ENCODE peak calls at places on chromosome 13, in four cellular contexts. E is midbrain; N is WTC11; O is stimulated activated CD8-positive, alpha-beta memory T cell treated with anti-CD3 and anti-CD28 coated beads, Interleukin-2, amount 100 ng/mL, for 48 hours. H is an unnamed sample.

GRCh38 chr13:99990045-99990977 is 8.7 kb downstream of the ZIC2 start:
- DNase-seq in N (peak), E (no peak), O (no peak), H (no peak)

GRCh38 chr13:99379856-99380255 is 72.7 kb upstream of the GPR183 start:
- DNase-seq in E (no peak), N (no peak), O (no peak), H (no peak)

GRCh38 chr13:23570931-23571330 is 719 bp downstream of the TNFRSF19 start:
- DNase-seq in E (no peak), N (no peak), O (no peak), H (no peak)

GRCh38 chr13:66835040-66835628 is 395.0 kb downstream of the PCDH9 start:
- DNase-seq in N (peak), E (peak), O (no peak), H (no peak)

GRCh38 chr13:113026391-113026910 is 57.4 kb downstream of the MCF2L start:
- DNase-seq in E (no peak), O (no peak), N (no peak), H (no peak)

GRCh38 chr13:21694831-21695230 is 24.0 kb downstream of the FGF9 start:
- DNase-seq in O (no peak), N (no peak), E (no peak), H (no peak)

GRCh38 chr13:44244288-44244687 is 129.3 kb upstream of the SERP2 start:
- DNase-seq in E (peak), O (no peak), N (no peak), H (no peak)

GRCh38 chr13:100392709-100393630 is 195.6 kb downstream of the GGACT start:
- DNase-seq in E (no peak), N (no peak), O (peak), H (peak)

GRCh38 chr13:112963641-112964040 is 5.4 kb upstream of the MCF2L start:
- DNase-seq in E (no peak), N (no peak), O (no peak), H (no peak)

GRCh38 chr13:36154567-36155231 is 23.5 kb upstream of the DCLK1 start:
- DNase-seq in N (peak), O (no peak), E (peak), H (no peak)

GRCh38 chr13:62250501-62251175 is 835.0 kb upstream of the PCDH20 start:
- DNase-seq in E (no peak), N (no peak), O (no peak), H (no peak)

GRCh38 chr13:105799155-105799554 is 736.3 kb downstream of the EFNB2 start:
- DNase-seq in N (no peak), E (no peak), O (no peak), H (no peak)

GRCh38 chr13:55727683-55728082 is 1413.0 kb upstream of the PRR20A start:
- DNase-seq in E (no peak), N (no peak), O (no peak), H (no peak)

GRCh38 chr13:23509781-23510543 is 60.2 kb upstream of the TNFRSF19 start:
- DNase-seq in E (no peak), O (no peak), N (no peak), H (no peak)

GRCh38 chr13:39737047-39737446 is 81.6 kb downstream of the COG6 start:
- DNase-seq in O (no peak), E (no peak), N (no peak), H (peak)

GRCh38 chr13:44218501-44219240 is 155.0 kb upstream of the SERP2 start:
- DNase-seq in N (no peak), E (peak), O (no peak), H (no peak)

GRCh38 chr13:50152655-50153309 is 137.5 kb downstream of the KCNRG start:
- DNase-seq in O (no peak), N (no peak), E (no peak), H (no peak)

GRCh38 chr13:36945078-36945477 is 25.0 kb upstream of the SMAD9 start:
- DNase-seq in N (no peak), O (no peak), E (no peak), H (no peak)

GRCh38 chr13:48687249-48687648 is 33.5 kb downstream of the CYSLTR2 start:
- DNase-seq in E (no peak), N (no peak), O (no peak), H (no peak)

GRCh38 chr13:77150651-77151050 is 123.7 kb upstream of the FBXL3 start:
- DNase-seq in O (no peak), N (no peak), E (no peak), H (no peak)

GRCh38 chr13:29958476-29958875 is 108.1 kb upstream of the UBL3 start:
- DNase-seq in E (no peak), O (no peak), N (no peak), H (no peak)

GRCh38 chr13:71591380-71591779 is 275.6 kb downstream of the DACH1 start:
- DNase-seq in O (no peak), N (no peak), E (no peak), H (no peak)

GRCh38 chr13:111662895-111663294 is 342.5 kb downstream of the TEX29 start:
- DNase-seq in E (no peak), O (no peak), N (no peak), H (no peak)

GRCh38 chr13:35882722-35883497 is 248.3 kb downstream of the DCLK1 start:
- DNase-seq in E (no peak), N (peak), O (no peak), H (no peak)

GRCh38 chr13:43664700-43665191 is 122.0 kb downstream of the ENOX1 start:
- DNase-seq in E (no peak), O (no peak), N (peak), H (peak)

GRCh38 chr13:103188688-103189326 is 122.6 kb upstream of the SLC10A2 start:
- DNase-seq in O (no peak), N (no peak), E (peak), H (no peak)

GRCh38 chr13:24208314-24208713 is 47.8 kb downstream of the SPATA13 start:
- DNase-seq in O (no peak), E (no peak), N (no peak), H (peak)

H was measured in T1000.